ENCODE peak calls at places on chromosomes 13 and 19, in six cellular contexts. G is mucosa of descending colon, Q is A549, H is fibroblast of mammary gland, R is NT2/D1, U is ascending aorta. C is an unnamed sample.

GRCh38 chr13:57063007-57063406 is 77.7 kb upstream of the PRR20A start:
- DNase-seq in G (no peak), Q (no peak), H (no peak), R (no peak), U (no peak), C (no peak)

GRCh38 chr19:5967994-5968430 is 9.9 kb downstream of the RANBP3 start:
- DNase-seq in G (no peak), Q (peak), H (peak), R (peak), U (no peak), C (peak)

GRCh38 chr19:6359517-6359916 is 1.8 kb upstream of the CLPP start:
- DNase-seq in G (no peak), Q (no peak), H (no peak), R (no peak), U (no peak), C (no peak)

GRCh38 chr13:40096357-40096911 is 441.0 kb downstream of the COG6 start:
- DNase-seq in G (no peak), Q (no peak), H (no peak), R (no peak), U (no peak), C (no peak)

GRCh38 chr19:43743059-43743458 is 11.7 kb downstream of the SMG9 start:
- DNase-seq in G (no peak), Q (no peak), H (peak), R (no peak), U (no peak), C (peak)

GRCh38 chr19:50207730-50208129 is 4.3 kb downstream of the MYH14 start:
- DNase-seq in G (no peak), Q (no peak), H (no peak), R (no peak), U (no peak), C (no peak)

GRCh38 chr19:47446534-47447469 is 24.9 kb downstream of the SLC8A2 start:
- DNase-seq in G (peak), Q (peak), H (no peak), R (peak), U (no peak), C (no peak)

GRCh38 chr19:34639491-34640085 is 37.4 kb downstream of the SCGB2B2 start:
- DNase-seq in G (no peak), Q (peak), H (peak), R (peak), U (no peak), C (peak)

GRCh38 chr19:31353826-31354225 is 4.6 kb upstream of the TSHZ3 start:
- DNase-seq in G (no peak), Q (no peak), H (no peak), R (no peak), U (no peak), C (no peak)

DNA sequence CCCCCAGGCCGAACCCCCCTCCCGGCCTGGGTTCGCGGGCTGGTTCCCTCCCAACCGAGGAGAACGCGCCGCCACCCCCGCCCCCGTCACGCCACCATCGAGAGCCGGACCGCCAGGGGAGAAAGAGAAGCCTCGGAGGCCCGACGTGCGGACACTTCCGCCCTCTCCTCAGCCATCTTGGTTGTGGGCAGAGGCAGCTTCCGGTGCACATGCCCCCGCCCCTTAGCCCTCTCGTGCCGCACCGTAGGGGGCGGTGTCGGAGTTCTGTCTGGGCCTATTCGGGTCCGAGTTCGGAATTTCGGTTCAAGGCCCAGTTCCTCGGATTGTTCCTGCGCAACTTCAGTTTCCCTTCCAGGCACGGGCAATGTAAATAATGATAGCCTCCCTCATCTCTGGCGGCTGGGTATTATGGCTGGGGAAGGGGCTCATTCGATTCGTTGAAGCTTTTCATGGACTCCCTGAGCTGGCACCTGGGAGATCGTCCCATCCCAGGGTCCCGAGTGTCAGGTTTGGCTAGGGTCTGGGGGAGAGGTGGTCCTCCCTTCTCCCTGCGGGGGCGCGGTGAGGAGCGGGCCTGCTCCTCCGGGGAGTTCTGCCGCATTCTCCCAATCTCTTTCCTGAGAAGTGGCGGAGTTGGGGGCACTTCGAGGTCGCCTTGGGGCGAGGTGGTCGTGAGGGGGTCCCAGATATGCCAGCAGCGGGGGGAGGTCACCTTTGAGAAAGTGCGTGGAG is at the start of the genes IER2 and STX10:
- DNase-seq in G (peak), Q (peak), H (peak), R (peak), U (peak), C (peak)
- H3K4me3 ChIP-seq in G (peak), Q (peak), H (peak), R (peak), U (peak), C (peak)

GRCh38 chr13:99985886-99986527 is 4.4 kb downstream of the ZIC2 start:
- DNase-seq in G (no peak), Q (no peak), H (no peak), R (no peak), U (no peak), C (no peak)

GRCh38 chr13:99984134-99984462 is 2.5 kb downstream of the ZIC2 start:
- DNase-seq in G (no peak), Q (no peak), H (no peak), R (no peak), U (no peak), C (no peak)

GRCh38 chr13:99986751-99987150 is 5.2 kb downstream of the ZIC2 start:
- DNase-seq in G (no peak), Q (no peak), H (no peak), R (no peak), U (no peak), C (no peak)

GRCh38 chr13:99984463-99985242 is 3.1 kb downstream of the ZIC2 start:
- DNase-seq in G (peak), Q (peak), H (no peak), R (no peak), U (no peak), C (no peak)

GRCh38 chr13:99985243-99985874 is 3.8 kb downstream of the ZIC2 start:
- DNase-seq in G (peak), Q (no peak), H (no peak), R (no peak), U (no peak), C (no peak)
- H3K4me3 ChIP-seq in G (no peak), Q (peak), H (no peak), R (peak), U (no peak), C (no peak)

DNA sequence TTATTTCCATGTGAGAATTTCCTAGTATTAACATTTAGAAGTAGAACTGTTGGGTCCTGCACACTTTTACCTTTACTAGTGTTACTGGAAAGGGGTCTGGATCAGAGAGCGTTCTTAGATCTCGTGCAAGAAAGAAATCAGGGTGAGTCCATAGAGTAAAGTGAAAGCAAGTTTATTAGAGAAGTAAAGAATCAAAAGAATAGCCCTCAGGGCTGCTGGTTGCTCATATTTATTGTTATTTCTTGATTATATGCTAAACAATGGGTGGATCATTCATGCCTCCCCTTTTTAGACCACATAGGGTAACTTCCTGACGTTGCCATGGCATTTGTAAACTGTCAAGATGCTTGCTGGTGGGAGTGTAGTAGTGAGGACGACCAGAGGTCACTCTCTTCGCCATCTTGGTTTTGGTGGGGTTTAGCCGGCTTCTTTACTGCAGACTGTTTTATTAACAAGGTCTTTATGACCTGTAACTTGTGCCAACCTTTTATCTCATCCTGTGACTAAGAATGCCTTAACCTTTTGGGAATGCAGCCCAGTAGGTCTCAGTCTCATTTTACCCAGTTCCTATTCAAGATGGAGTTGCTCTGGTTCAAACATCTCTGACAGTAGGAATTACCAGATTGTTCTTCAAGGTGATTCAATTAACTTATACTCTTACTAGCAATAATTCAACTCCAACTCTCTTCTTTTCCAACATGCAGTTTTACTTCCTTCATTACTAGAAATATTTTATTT is 27.4 kb downstream of the NDFIP2 start:
- DNase-seq in G (no peak), Q (no peak), H (peak), R (no peak), U (no peak), C (peak)
- H3K4me3 ChIP-seq in G (no peak), Q (no peak), H (no peak), R (no peak), U (no peak), C (no peak)

DNA sequence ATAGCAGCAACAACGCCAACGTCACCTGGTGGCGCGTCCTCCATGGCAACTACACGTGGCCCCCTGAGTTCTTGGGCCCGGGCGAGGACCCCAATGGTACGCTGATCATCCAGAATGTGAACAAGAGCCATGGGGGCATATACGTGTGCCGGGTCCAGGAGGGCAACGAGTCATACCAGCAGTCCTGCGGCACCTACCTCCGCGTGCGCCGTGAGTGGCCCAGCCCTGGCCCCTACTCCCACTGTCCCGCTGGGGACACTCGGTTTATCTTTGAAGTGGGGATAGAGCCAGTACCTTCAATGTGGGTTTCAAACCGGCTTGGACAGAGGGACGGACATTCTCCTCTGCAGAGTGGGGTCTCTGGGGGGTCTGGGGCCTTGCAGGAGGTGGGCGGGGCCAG is 2.0 kb downstream of the CD79A start:
- DNase-seq in G (no peak), Q (no peak), H (no peak), R (no peak), U (no peak), C (no peak)
- H3K4me3 ChIP-seq in G (no peak), Q (no peak), H (no peak), R (no peak), U (no peak), C (no peak)

C was measured in fibroblast of the aortic adventitia.